ENCODE peak calls at places on chromosomes 5 and 9, in six cellular contexts. Y, C, W, H, O and P are unnamed samples.

GRCh38 chr9:21831841-21832509 is 29.5 kb downstream of the MTAP start:
- DNase-seq in Y (peak), C (no peak), W (peak), H (no peak), O (no peak), P (no peak)

GRCh38 chr5:78287833-78288232 is 6.7 kb downstream of the AP3B1 start:
- DNase-seq in Y (peak), C (no peak), W (no peak), H (no peak), O (no peak), P (no peak)

GRCh38 chr5:67790390-67790789 is 425.2 kb upstream of the PIK3R1 start:
- DNase-seq in Y (no peak), C (no peak), W (no peak), H (no peak), O (no peak), P (no peak)

GRCh38 chr9:91726406-91727100 is 223.5 kb downstream of the ROR2 start:
- DNase-seq in Y (no peak), C (no peak), W (no peak), H (no peak), O (no peak), P (no peak)

GRCh38 chr9:133969681-133970580 is 22.2 kb downstream of the VAV2 start:
- DNase-seq in Y (no peak), C (no peak), W (no peak), H (no peak), O (no peak), P (no peak)

GRCh38 chr5:123285122-123286011 is 137.8 kb downstream of the CEP120 start:
- DNase-seq in Y (peak), C (no peak), W (no peak), H (no peak), O (no peak), P (no peak)

GRCh38 chr9:131116281-131117101 is 8.9 kb upstream of the NUP214 start:
- DNase-seq in Y (no peak), C (no peak), W (no peak), H (no peak), O (no peak), P (no peak)

GRCh38 chr9:123423036-123423640 is 67.1 kb downstream of the CRB2 start:
- DNase-seq in Y (no peak), C (peak), W (no peak), H (no peak), O (no peak), P (no peak)

GRCh38 chr9:6605202-6605601 is 40.3 kb downstream of the GLDC start:
- DNase-seq in Y (no peak), C (no peak), W (peak), H (no peak), O (no peak), P (peak)

GRCh38 chr9:136339173-136339957 is 12.0 kb downstream of the GPSM1 start:
- DNase-seq in Y (peak), C (peak), W (peak), H (no peak), O (no peak), P (no peak)

GRCh38 chr5:88536146-88536545 is 267.5 kb upstream of the TMEM161B start:
- DNase-seq in Y (no peak), C (no peak), W (no peak), H (no peak), O (no peak), P (no peak)

GRCh38 chr5:156383510-156383909 is 56.5 kb downstream of the SGCD start:
- DNase-seq in Y (peak), C (no peak), W (no peak), H (peak), O (no peak), P (no peak)

GRCh38 chr5:32511778-32512374 is 67.3 kb upstream of the ZFR start:
- DNase-seq in Y (no peak), C (no peak), W (peak), H (no peak), O (no peak), P (peak)

GRCh38 chr9:107274953-107275422 is 8.1 kb upstream of the RAD23B start:
- DNase-seq in Y (peak), C (no peak), W (no peak), H (no peak), O (no peak), P (no peak)

GRCh38 chr5:153641183-153641688 is 150.8 kb downstream of the GRIA1 start:
- DNase-seq in Y (no peak), C (no peak), W (no peak), H (no peak), O (no peak), P (no peak)

GRCh38 chr9:21964925-21965385 is 29.2 kb downstream of the CDKN2A start:
- DNase-seq in Y (peak), C (no peak), W (peak), H (no peak), O (no peak), P (no peak)

GRCh38 chr9:33229359-33230120 is 10.4 kb upstream of the SPINK4 start:
- DNase-seq in Y (no peak), C (peak), W (no peak), H (no peak), O (no peak), P (no peak)

GRCh38 chr9:92920437-92920836 is 26.9 kb upstream of the FGD3 start:
- DNase-seq in Y (no peak), C (no peak), W (no peak), H (no peak), O (no peak), P (no peak)

GRCh38 chr5:55306641-55307382 is 682 bp downstream of the DHX29 start:
- DNase-seq in Y (no peak), C (no peak), W (peak), H (peak), O (no peak), P (no peak)

GRCh38 chr5:156693113-156693512 is 157.0 kb upstream of the PPP1R2B start:
- DNase-seq in Y (no peak), C (no peak), W (no peak), H (no peak), O (no peak), P (no peak)